ENCODE peak calls at places on chromosomes 6 and 20, in four cellular contexts. L is HepG2, J is K562, R is GM12878. V is an unnamed sample. For H3K9me3 and H3K4me1, the result is how much of the 10 kb centered on the place peaks cover.

GRCh38 chr20:17863577-17864292 is 104.9 kb downstream of the SNX5 start:
- DNase-seq in L (peak), J (no peak), R (no peak), V (no peak)

GRCh38 chr20:364905-365794 is 15.4 kb upstream of the TRIB3 start:
- DNase-seq in L (peak), J (peak), R (no peak), V (no peak)

GRCh38 chr6:89081423-89082322 is 1.1 kb downstream of the PNRC1 start:
- DNase-seq in L (peak), J (peak), R (peak), V (peak)

GRCh38 chr20:51016521-51016920 is 6.4 kb downstream of the KCNG1 start:
- DNase-seq in L (no peak), J (no peak), R (no peak), V (no peak)

GRCh38 chr20:31815408-31816188 is 3.6 kb upstream of the MYLK2 start:
- DNase-seq in L (no peak), J (no peak), R (no peak), V (no peak)

GRCh38 chr6:33014841-33015634 is 5.6 kb upstream of the HLA-DOA start:
- DNase-seq in L (peak), J (peak), R (peak), V (peak)

GRCh38 chr6:36839819-36840379 is 655 bp upstream of the CPNE5 start:
- DNase-seq in L (no peak), J (peak), R (no peak), V (peak)

GRCh38 chr6:75546401-75546800 is 52.8 kb upstream of the FILIP1 start:
- DNase-seq in L (peak), J (no peak), R (no peak), V (peak)

GRCh38 chr6:63764318-63764916 is 128.8 kb downstream of the PHF3 start:
- DNase-seq in L (peak), J (no peak), R (peak), V (no peak)

GRCh38 chr6:53888931-53889330 is 94.1 kb downstream of the LRRC1 start:
- DNase-seq in L (no peak), J (no peak), R (no peak), V (no peak)

GRCh38 chr6:12233693-12234551 is 56.2 kb upstream of the EDN1 start:
- DNase-seq in L (peak), J (peak), R (peak), V (peak)

GRCh38 chr6:167811040-167811439 is 15.7 kb upstream of the AFDN start:
- DNase-seq in L (no peak), J (no peak), R (no peak), V (no peak)

GRCh38 chr20:44979090-44979621 is 12.8 kb downstream of the STK4 start:
- DNase-seq in L (no peak), J (peak), R (peak), V (no peak)

GRCh38 chr6:40308533-40309306 is 278.4 kb downstream of the LRFN2 start:
- DNase-seq in L (peak), J (peak), R (peak), V (peak)

GRCh38 chr20:23826541-23827018 is at the start of gene CST2:
- DNase-seq in L (no peak), J (no peak), R (no peak), V (no peak)

GRCh38 chr20:53708129-53708968 is 114.7 kb upstream of the ZNF217 start:
- DNase-seq in L (no peak), J (no peak), R (peak), V (no peak)

GRCh38 chr20:54477134-54477533 is 1.7 kb downstream of the DOK5 start:
- DNase-seq in L (no peak), J (no peak), R (no peak), V (no peak)

GRCh38 chr20:46207031-46207549 is 89.0 kb downstream of the CD40 start:
- DNase-seq in L (no peak), J (no peak), R (no peak), V (no peak)

GRCh38 chr6:20188630-20189075 is 23.6 kb downstream of the MBOAT1 start:
- DNase-seq in L (no peak), J (no peak), R (no peak), V (no peak)

GRCh38 chr6:132007474-132008190 is 56.5 kb upstream of the CCN2 start:
- DNase-seq in L (peak), J (no peak), R (no peak), V (no peak)

GRCh38 chr20:35311822-35312221 is 19.6 kb upstream of the FAM83C start:
- DNase-seq in L (no peak), J (no peak), R (no peak), V (no peak)

GRCh38 chr6:116511424-116512131 is at the start of gene CALHM5:
- DNase-seq in L (no peak), J (peak), R (no peak), V (peak)

GRCh38 chr20:52313335-52313963 is 121.9 kb upstream of the ZFP64 start:
- DNase-seq in L (peak), J (no peak), R (no peak), V (peak)

GRCh38 chr20:52311209-52311794 is 119.7 kb upstream of the ZFP64 start:
- DNase-seq in L (no peak), J (no peak), R (no peak), V (no peak)

GRCh38 chr20:52306477-52306876 is 114.9 kb upstream of the ZFP64 start:
- DNase-seq in L (no peak), J (no peak), R (no peak), V (no peak)

DNA sequence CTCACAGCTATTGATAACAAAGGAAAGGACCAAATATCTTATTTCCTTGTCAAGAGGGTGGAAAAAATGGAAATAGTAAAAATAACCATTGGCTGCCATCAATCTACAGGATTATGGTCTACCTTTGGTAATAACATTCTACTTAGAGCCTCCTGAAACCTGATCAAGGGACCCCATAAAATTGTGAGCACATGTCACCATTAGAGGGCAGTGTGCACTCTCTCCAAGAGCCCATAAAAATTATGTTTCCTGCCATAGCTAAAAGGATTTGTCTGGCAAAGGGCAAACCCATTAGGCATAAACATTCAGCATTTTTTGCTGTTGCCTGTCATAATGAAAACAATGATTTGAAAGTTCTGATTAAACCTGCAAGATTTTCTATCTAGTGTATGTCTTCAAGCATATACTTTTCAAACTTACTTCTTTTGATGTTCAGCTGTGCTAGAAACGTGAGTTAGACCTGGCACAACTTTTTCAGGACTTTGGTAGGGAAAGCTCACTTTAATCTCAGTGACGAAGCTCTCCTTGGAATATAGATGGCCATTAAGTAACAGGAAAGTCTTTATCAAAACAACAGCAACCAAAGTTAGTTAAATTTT is 120.7 kb upstream of the ZFP64 start:
- DNase-seq in L (peak), J (peak), R (peak), V (peak)
- TF ChIP-seq POLR2AphosphoS2 in L (no peak), J (no peak), R (no peak), V (no peak)

GRCh38 chr6:155611742-155612141 is 156.1 kb upstream of the NOX3 start:
- DNase-seq in L (no peak), J (no peak), R (no peak), V (no peak)

DNA sequence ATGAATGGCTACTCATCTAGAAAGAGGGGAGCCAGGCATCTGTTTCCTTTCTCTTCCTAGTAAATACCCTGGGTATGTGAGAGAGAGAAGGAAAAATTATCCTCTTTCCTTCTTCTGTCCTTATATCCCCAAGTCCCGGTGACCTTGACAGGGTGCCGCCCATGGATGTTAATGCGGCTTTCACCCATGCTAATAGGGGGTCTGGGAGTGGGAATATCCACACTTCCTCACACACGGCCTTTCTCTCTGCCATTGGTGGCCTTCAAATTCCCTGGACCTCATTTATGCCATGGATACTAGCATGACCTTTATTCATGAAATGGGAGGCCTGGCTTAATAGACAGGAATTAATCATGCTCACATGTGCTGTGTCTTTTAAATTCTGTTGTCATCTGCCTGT is 159.0 kb upstream of the NOX3 start:
- DNase-seq in L (no peak), J (no peak), R (no peak), V (no peak)
- H3K9me3 ChIP-seq in L (under half), J (under half), R (under half), V (under half)

DNA sequence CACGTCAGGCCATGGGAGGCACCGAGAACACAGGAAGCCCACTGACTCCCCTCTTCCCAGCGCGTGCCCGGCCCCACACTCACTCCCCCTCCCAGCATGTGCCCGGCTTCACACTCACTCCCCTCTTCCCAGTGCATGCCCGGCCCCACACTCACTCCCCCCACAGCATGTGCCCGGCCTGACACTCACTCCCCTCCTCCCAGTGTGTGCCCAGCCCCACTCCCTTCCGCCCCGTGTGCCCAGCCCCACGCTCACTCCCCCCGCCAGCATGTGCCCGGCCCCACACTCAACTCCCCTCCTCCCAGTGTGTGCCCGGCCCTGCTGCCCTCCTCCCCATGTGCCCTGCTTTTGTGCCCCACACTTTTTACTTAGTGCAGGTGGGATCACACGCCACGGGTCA is 9.7 kb downstream of the RTEL1 start:
- DNase-seq in L (no peak), J (no peak), R (no peak), V (no peak)
- H3K4me1 ChIP-seq in L (under half), J (under half), R (under half), V (under half)

DNA sequence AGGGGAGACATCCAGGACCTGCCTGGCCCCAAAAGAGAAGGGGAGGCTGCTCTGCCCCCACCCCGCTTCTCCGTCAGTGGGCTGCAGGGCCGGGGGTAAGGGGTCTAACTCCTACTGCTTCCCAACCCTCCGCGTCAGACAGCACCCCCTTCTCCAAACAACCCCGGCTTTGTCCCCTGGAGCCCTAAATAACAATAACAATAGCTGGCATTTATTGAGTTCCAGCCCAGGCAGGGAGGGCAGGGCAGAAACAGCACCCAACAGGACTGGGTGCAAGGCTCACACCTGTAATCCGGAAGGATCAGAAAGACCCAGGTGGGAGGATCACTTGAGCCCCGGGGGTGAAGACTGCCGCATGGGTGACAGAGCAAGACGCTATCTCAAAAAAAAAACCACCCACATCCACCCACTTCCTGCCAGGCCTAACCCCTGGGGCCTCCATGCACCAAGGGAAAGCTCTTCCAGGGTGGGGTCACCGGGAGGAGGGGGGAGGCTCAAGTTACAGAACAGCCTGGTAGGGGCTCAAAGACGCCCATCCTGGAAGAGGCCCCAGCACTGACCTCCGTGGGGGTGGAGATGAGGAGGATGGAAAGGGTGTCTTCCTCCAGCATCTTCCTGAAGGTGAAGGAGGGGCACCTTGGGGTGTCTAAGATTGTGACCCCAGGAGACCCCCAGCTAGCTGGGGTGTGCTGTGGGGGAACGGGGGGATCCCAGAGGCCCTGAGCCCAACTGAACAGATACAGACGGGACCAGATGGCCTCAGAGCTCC is 1.3 kb upstream of the FNDC11 start:
- DNase-seq in L (no peak), J (peak), R (peak), V (no peak)
- TF ChIP-seq POLR2AphosphoS2 in L (no peak), J (no peak), R (no peak), V (no peak)

V was measured in A549.